ENCODE peak calls at places on chromosome 3, in six cellular contexts. Q, R, J, X, Z and H are unnamed samples.

GRCh38 chr3:41681479-41681878 is 280.4 kb downstream of the ULK4 start:
- DNase-seq in Q (no peak), R (peak; percentile 79), J (no peak), X (no peak), Z (no peak), H (no peak)

GRCh38 chr3:58167431-58168351 is 43.1 kb downstream of the DNASE1L3 start:
- DNase-seq in Q (peak; percentile 46), R (no peak), J (peak; percentile 57), X (peak; percentile 64), Z (no peak), H (peak; percentile 69)

GRCh38 chr3:131361464-131362421 is 19.8 kb upstream of the NUDT16 start:
- DNase-seq in Q (peak; percentile 36), R (no peak), J (no peak), X (peak; percentile 16), Z (peak; percentile 37), H (peak; percentile 91)

GRCh38 chr3:151556591-151556990 is 95.7 kb upstream of the IGSF10 start:
- DNase-seq in Q (no peak), R (no peak), J (peak; percentile 66), X (no peak), Z (no peak), H (no peak)

GRCh38 chr3:126423191-126424038 is 28.7 kb downstream of the CFAP100 start:
- DNase-seq in Q (no peak), R (no peak), J (no peak), X (no peak), Z (no peak), H (no peak)

GRCh38 chr3:149489060-149489690 is 14.7 kb downstream of the TM4SF4 start:
- DNase-seq in Q (no peak), R (no peak), J (peak; percentile 22), X (peak; percentile 80), Z (no peak), H (peak; percentile 37)

GRCh38 chr3:153848701-153849100 is 272.5 kb upstream of the ARHGEF26 start:
- DNase-seq in Q (no peak), R (peak; percentile 48), J (no peak), X (no peak), Z (no peak), H (no peak)

GRCh38 chr3:175200391-175200790 is 341.3 kb downstream of the NAALADL2 start:
- DNase-seq in Q (no peak), R (no peak), J (no peak), X (no peak), Z (no peak), H (no peak)

GRCh38 chr3:25594007-25594502 is 70.7 kb downstream of the TOP2B start:
- DNase-seq in Q (no peak), R (peak; percentile 30), J (peak; percentile 62), X (peak; percentile 90), Z (no peak), H (peak; percentile 65)

GRCh38 chr3:112744825-112745566 is 101.7 kb downstream of the CD200R1L start:
- DNase-seq in Q (no peak), R (no peak), J (no peak), X (no peak), Z (no peak), H (no peak)

GRCh38 chr3:14403636-14404395 is 1.4 kb downstream of the SLC6A6 start:
- DNase-seq in Q (no peak), R (peak; percentile 27), J (peak; percentile 57), X (peak; percentile 14), Z (no peak), H (no peak)

GRCh38 chr3:32758375-32758753 is 59.4 kb upstream of the TRIM71 start:
- DNase-seq in Q (no peak), R (no peak), J (peak; percentile 46), X (no peak), Z (no peak), H (no peak)

GRCh38 chr3:33061782-33062181 is 35.2 kb downstream of the GLB1 start:
- DNase-seq in Q (no peak), R (no peak), J (no peak), X (no peak), Z (no peak), H (no peak)

GRCh38 chr3:18618723-18619122 is 193.6 kb upstream of the SATB1 start:
- DNase-seq in Q (no peak), R (no peak), J (no peak), X (no peak), Z (no peak), H (no peak)

GRCh38 chr3:5476403-5476802 is 288.9 kb downstream of the EDEM1 start:
- DNase-seq in Q (no peak), R (no peak), J (no peak), X (no peak), Z (no peak), H (no peak)

GRCh38 chr3:52512727-52513126 is 17.6 kb downstream of the STAB1 start:
- DNase-seq in Q (no peak), R (no peak), J (no peak), X (no peak), Z (no peak), H (no peak)

GRCh38 chr3:71694358-71694999 is 30.7 kb downstream of the EIF4E3 start:
- DNase-seq in Q (no peak), R (no peak), J (no peak), X (peak; percentile 66), Z (no peak), H (no peak)

GRCh38 chr3:129722527-129722926 is 116.1 kb upstream of the PLXND1 start:
- DNase-seq in Q (no peak), R (no peak), J (no peak), X (no peak), Z (no peak), H (no peak)

GRCh38 chr3:166114448-166114847 is 277.2 kb upstream of the BCHE start:
- DNase-seq in Q (no peak), R (no peak), J (no peak), X (no peak), Z (no peak), H (no peak)

GRCh38 chr3:36812240-36812639 is 47.9 kb upstream of the DCLK3 start:
- DNase-seq in Q (no peak), R (no peak), J (no peak), X (no peak), Z (no peak), H (no peak)

GRCh38 chr3:128723477-128723876 is 2.5 kb upstream of the RAB7A start:
- DNase-seq in Q (no peak), R (no peak), J (no peak), X (no peak), Z (no peak), H (peak; percentile 35)

GRCh38 chr3:185216587-185216918 is 37.3 kb downstream of the EHHADH start:
- DNase-seq in Q (no peak), R (peak; percentile 59), J (no peak), X (peak; percentile 51), Z (no peak), H (no peak)

GRCh38 chr3:183824761-183825379 is 507 bp downstream of the MAP6D1 start:
- DNase-seq in Q (peak; percentile 23), R (no peak), J (peak; percentile 53), X (peak; percentile 19), Z (no peak), H (no peak)

GRCh38 chr3:18758047-18758704 is 333.0 kb upstream of the SATB1 start:
- DNase-seq in Q (peak; percentile 1), R (peak; percentile 47), J (peak; percentile 80), X (no peak), Z (peak; percentile 28), H (peak; percentile 42)

GRCh38 chr3:22269827-22270226 is 518.8 kb upstream of the ZNF385D start:
- DNase-seq in Q (no peak), R (no peak), J (no peak), X (no peak), Z (no peak), H (no peak)
- TF ChIP-seq MYC in Q (no peak), R (no peak), J (no peak), X (no peak), Z (no peak), H (no peak)

GRCh38 chr3:72818092-72818721 is 30.0 kb downstream of the SHQ1 start:
- DNase-seq in Q (peak; percentile 21), R (no peak), J (peak; percentile 11), X (peak; percentile 54), Z (no peak), H (no peak)
- TF ChIP-seq MYC in Q (no peak), R (no peak), J (no peak), X (no peak), Z (no peak), H (no peak)

DNA sequence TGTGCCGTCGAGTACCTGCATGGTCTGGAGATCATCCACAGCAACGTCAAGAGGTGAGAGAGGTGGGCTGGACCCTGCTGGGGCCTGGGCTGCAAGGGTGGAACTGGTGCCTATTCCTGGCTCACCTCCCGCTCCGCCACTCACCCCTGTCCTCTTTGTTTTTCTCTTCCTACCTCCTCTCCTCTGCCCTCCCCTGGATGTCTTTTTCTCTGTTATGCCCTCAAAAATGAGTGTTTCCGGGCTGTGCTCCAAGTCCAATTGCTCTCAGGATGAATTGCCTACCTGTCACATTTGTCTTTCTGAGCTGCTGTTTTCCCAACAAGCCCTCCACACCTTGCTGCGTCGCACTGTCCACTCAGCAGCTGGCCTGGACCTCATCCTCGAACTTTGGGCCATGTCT is 28.5 kb upstream of the TATDN2 start:
- DNase-seq in Q (no peak), R (no peak), J (no peak), X (no peak), Z (no peak), H (no peak)
- TF ChIP-seq MYC in Q (no peak), R (no peak), J (no peak), X (no peak), Z (no peak), H (no peak)

DNA sequence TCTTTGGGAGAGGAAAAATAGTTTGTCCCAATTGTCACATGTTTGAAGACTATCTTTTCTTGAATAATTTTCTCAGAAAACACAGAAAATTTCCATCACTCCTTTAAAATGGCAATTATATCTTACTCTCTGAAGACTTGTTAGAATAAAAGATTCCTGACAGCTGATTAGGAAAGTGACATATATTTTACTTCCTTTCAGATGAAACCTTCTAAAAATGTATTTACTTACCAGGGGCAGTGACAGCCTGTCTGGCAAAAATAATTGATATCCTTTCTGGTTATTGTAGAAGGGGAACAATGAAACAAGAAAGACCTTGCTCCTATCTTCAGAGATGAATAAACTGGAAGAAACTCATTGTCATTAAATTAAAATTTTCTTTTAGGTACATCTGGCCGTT is 483.3 kb upstream of the GOLIM4 start:
- DNase-seq in Q (no peak), R (no peak), J (no peak), X (no peak), Z (no peak), H (no peak)
- TF ChIP-seq MYC in Q (no peak), R (no peak), J (no peak), X (no peak), Z (no peak), H (no peak)